ENCODE peak calls at places on chromosome 16, in four cellular contexts. One of them, this sample, is unnamed.

GRCh38 chr16:88003316-88003715 is 52.1 kb downstream of the BANP start:
- DNase-seq in left ventricle myocardium inferior: no peak
- DNase-seq in CD4-positive, alpha-beta T cell: no peak
- DNase-seq in CD8-positive, alpha-beta T cell: no peak
- DNase-seq in this sample: no peak

GRCh38 chr16:88468289-88469129 is 15.4 kb downstream of the ZFPM1 start:
- DNase-seq in left ventricle myocardium inferior: no peak
- DNase-seq in CD4-positive, alpha-beta T cell: peak
- DNase-seq in CD8-positive, alpha-beta T cell: no peak
- DNase-seq in this sample: no peak

GRCh38 chr16:49366669-49367068 is 6.9 kb upstream of the C16orf78 start:
- DNase-seq in left ventricle myocardium inferior: no peak
- DNase-seq in CD4-positive, alpha-beta T cell: no peak
- DNase-seq in CD8-positive, alpha-beta T cell: no peak
- DNase-seq in this sample: no peak

GRCh38 chr16:73082608-73083007 is 34.7 kb upstream of the ZFHX3 start:
- DNase-seq in left ventricle myocardium inferior: no peak
- DNase-seq in CD4-positive, alpha-beta T cell: no peak
- DNase-seq in CD8-positive, alpha-beta T cell: no peak
- DNase-seq in this sample: no peak

GRCh38 chr16:69123894-69124293 is 8.5 kb downstream of the CHTF8 start:
- DNase-seq in left ventricle myocardium inferior: no peak
- DNase-seq in CD4-positive, alpha-beta T cell: peak
- DNase-seq in CD8-positive, alpha-beta T cell: peak
- DNase-seq in this sample: peak

GRCh38 chr16:22235839-22236745 is 30.0 kb downstream of the EEF2K start:
- DNase-seq in left ventricle myocardium inferior: peak
- DNase-seq in CD4-positive, alpha-beta T cell: no peak
- DNase-seq in CD8-positive, alpha-beta T cell: no peak
- DNase-seq in this sample: no peak

GRCh38 chr16:81744911-81745310 is 34.2 kb upstream of the PLCG2 start:
- DNase-seq in left ventricle myocardium inferior: no peak
- DNase-seq in CD4-positive, alpha-beta T cell: no peak
- DNase-seq in CD8-positive, alpha-beta T cell: no peak
- DNase-seq in this sample: no peak

GRCh38 chr16:90077757-90078593 is 844 bp upstream of the PRDM7 start:
- DNase-seq in left ventricle myocardium inferior: no peak
- DNase-seq in CD4-positive, alpha-beta T cell: peak
- DNase-seq in CD8-positive, alpha-beta T cell: peak
- DNase-seq in this sample: peak

GRCh38 chr16:51407921-51408320 is 256.9 kb upstream of the SALL1 start:
- DNase-seq in left ventricle myocardium inferior: no peak
- DNase-seq in CD4-positive, alpha-beta T cell: no peak
- DNase-seq in CD8-positive, alpha-beta T cell: no peak
- DNase-seq in this sample: no peak

GRCh38 chr16:4316103-4316731 is 350 bp downstream of the GLIS2 start:
- DNase-seq in left ventricle myocardium inferior: no peak
- DNase-seq in CD4-positive, alpha-beta T cell: no peak
- DNase-seq in CD8-positive, alpha-beta T cell: no peak
- DNase-seq in this sample: no peak

GRCh38 chr16:65178151-65178550 is 56.3 kb upstream of the CDH11 start:
- DNase-seq in left ventricle myocardium inferior: no peak
- DNase-seq in CD4-positive, alpha-beta T cell: no peak
- DNase-seq in CD8-positive, alpha-beta T cell: no peak
- DNase-seq in this sample: no peak

GRCh38 chr16:86229283-86229682 is 281.0 kb upstream of the FOXF1 start:
- DNase-seq in left ventricle myocardium inferior: no peak
- DNase-seq in CD4-positive, alpha-beta T cell: no peak
- DNase-seq in CD8-positive, alpha-beta T cell: no peak
- DNase-seq in this sample: no peak

GRCh38 chr16:1192384-1193073 is 32.5 kb downstream of the TPSG1 start:
- DNase-seq in left ventricle myocardium inferior: no peak
- DNase-seq in CD4-positive, alpha-beta T cell: no peak
- DNase-seq in CD8-positive, alpha-beta T cell: no peak
- DNase-seq in this sample: no peak

GRCh38 chr16:13351651-13352217 is 450.3 kb downstream of the SHISA9 start:
- DNase-seq in left ventricle myocardium inferior: no peak
- DNase-seq in CD4-positive, alpha-beta T cell: no peak
- DNase-seq in CD8-positive, alpha-beta T cell: no peak
- DNase-seq in this sample: no peak

DNA sequence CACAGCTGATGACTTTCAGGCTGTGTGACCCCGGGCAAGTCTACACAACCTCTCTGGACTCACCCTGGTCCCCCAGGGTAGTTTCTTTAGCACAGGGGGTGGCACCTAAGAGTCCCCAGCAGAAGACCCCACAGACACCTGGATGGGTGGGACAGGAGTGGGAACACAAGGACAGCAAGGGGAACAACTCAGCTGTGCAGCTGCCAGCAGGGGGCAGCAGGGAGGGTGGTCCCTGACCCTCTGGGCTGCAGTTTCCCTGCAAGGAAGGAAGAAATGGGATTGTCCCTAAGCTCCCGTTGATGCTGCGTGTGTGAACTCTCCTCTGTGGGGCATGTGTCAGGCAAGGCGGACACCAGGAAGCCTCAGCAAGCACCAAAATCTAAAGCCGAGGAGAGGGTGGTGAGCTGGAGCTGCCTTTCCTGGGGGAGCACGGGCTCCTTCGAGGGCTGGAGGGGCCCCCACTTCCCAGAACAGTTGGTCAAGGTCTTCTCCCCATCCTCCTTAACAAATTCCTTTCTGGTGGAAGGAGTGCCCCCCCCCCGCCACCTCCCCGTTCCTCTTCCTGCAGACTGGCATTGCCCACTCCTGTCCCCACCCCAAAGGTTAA is 24.1 kb upstream of the CDH5 start:
- DNase-seq in left ventricle myocardium inferior: no peak
- DNase-seq in CD4-positive, alpha-beta T cell: no peak
- DNase-seq in CD8-positive, alpha-beta T cell: no peak
- DNase-seq in this sample: peak
- TF ChIP-seq CTCF in left ventricle myocardium inferior: peak
- TF ChIP-seq CTCF in CD4-positive, alpha-beta T cell: peak
- TF ChIP-seq CTCF in CD8-positive, alpha-beta T cell: peak
- TF ChIP-seq CTCF in this sample: peak

GRCh38 chr16:61421111-61421510 is 615.1 kb downstream of the CDH8 start:
- DNase-seq in left ventricle myocardium inferior: no peak
- DNase-seq in CD4-positive, alpha-beta T cell: no peak
- DNase-seq in CD8-positive, alpha-beta T cell: no peak
- DNase-seq in this sample: no peak
- TF ChIP-seq CTCF in left ventricle myocardium inferior: no peak
- TF ChIP-seq CTCF in CD4-positive, alpha-beta T cell: no peak
- TF ChIP-seq CTCF in CD8-positive, alpha-beta T cell: no peak
- TF ChIP-seq CTCF in this sample: no peak

DNA sequence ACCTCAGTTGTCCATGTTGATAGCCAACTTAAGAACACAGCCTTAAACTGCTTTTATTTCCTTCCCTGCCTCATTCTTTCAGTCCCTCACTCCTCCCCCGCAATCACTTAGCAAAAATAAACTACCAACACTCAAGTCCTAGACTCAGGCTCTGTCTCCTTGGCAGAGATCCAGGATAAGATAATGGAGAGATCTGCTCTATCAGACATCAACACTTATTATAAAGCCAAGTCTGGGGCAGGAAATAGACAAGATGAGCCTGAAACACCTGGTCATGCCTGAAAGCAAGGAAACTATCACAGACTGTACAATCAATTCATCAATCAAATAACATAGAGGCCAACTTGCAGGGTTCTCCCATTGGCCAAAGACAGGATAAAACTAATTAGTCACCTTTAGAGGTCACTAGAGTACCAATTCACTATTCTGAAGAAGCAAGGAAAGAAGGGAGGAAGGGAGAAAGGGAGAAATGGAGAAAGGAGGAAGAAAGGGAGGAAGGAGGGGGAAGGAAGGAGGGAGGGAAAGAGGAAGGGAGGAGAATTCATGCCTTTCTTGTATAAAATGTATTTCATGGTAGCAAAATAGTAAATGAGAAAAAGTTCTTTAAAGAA is 15.6 kb downstream of the HYDIN start:
- DNase-seq in left ventricle myocardium inferior: no peak
- DNase-seq in CD4-positive, alpha-beta T cell: no peak
- DNase-seq in CD8-positive, alpha-beta T cell: no peak
- DNase-seq in this sample: no peak
- TF ChIP-seq CTCF in left ventricle myocardium inferior: no peak
- TF ChIP-seq CTCF in CD4-positive, alpha-beta T cell: no peak
- TF ChIP-seq CTCF in CD8-positive, alpha-beta T cell: no peak
- TF ChIP-seq CTCF in this sample: peak

GRCh38 chr16:9039208-9039607 is 52.2 kb upstream of the HAPSTR1 start:
- DNase-seq in left ventricle myocardium inferior: no peak
- DNase-seq in CD4-positive, alpha-beta T cell: no peak
- DNase-seq in CD8-positive, alpha-beta T cell: no peak
- DNase-seq in this sample: no peak

GRCh38 chr16:9034056-9034455 is 57.4 kb upstream of the HAPSTR1 start:
- DNase-seq in left ventricle myocardium inferior: no peak
- DNase-seq in CD4-positive, alpha-beta T cell: no peak
- DNase-seq in CD8-positive, alpha-beta T cell: no peak
- DNase-seq in this sample: no peak

GRCh38 chr16:9035986-9036385 is 55.5 kb upstream of the HAPSTR1 start:
- DNase-seq in left ventricle myocardium inferior: no peak
- DNase-seq in CD4-positive, alpha-beta T cell: no peak
- DNase-seq in CD8-positive, alpha-beta T cell: no peak
- DNase-seq in this sample: no peak

GRCh38 chr16:9033125-9033830 is 58.2 kb upstream of the HAPSTR1 start:
- DNase-seq in left ventricle myocardium inferior: no peak
- DNase-seq in CD4-positive, alpha-beta T cell: no peak
- DNase-seq in CD8-positive, alpha-beta T cell: no peak
- DNase-seq in this sample: peak
- TF ChIP-seq CTCF in left ventricle myocardium inferior: peak
- TF ChIP-seq CTCF in CD4-positive, alpha-beta T cell: no peak
- TF ChIP-seq CTCF in CD8-positive, alpha-beta T cell: no peak
- TF ChIP-seq CTCF in this sample: peak

GRCh38 chr16:11036868-11037410 is 92.6 kb downstream of the CLEC16A start:
- DNase-seq in left ventricle myocardium inferior: no peak
- DNase-seq in CD4-positive, alpha-beta T cell: no peak
- DNase-seq in CD8-positive, alpha-beta T cell: no peak
- DNase-seq in this sample: no peak
- TF ChIP-seq CTCF in left ventricle myocardium inferior: no peak
- TF ChIP-seq CTCF in CD4-positive, alpha-beta T cell: no peak
- TF ChIP-seq CTCF in CD8-positive, alpha-beta T cell: no peak
- TF ChIP-seq CTCF in this sample: no peak

This sample was measured in GM10248.